ENCODE peak calls at places on chromosome 17, in nine cellular contexts. A is IMR-90, Z is Peyer's patch, P is uterus, U is transverse colon, O is body of pancreas, B is thyroid gland, K is prostate gland, Y is adrenal gland. S is an unnamed sample. For H3K27me3 and H3K4me1, the result is how much of the 10 kb centered on the place peaks cover.

GRCh38 chr17:28896491-28896883 is 1.0 kb downstream of the FLOT2 start:
- DNase-seq in B (no peak), U (no peak), Z (no peak), K (no peak), Y (no peak), P (no peak), A (no peak), O (no peak), S (no peak)

GRCh38 chr17:333626-334396 is 18.8 kb downstream of the RPH3AL start:
- DNase-seq in P (peak), Z (peak), K (no peak), Y (peak), O (peak), A (peak), B (peak), U (peak), S (peak)

GRCh38 chr17:69516225-69516624 is 101.7 kb downstream of the MAP2K6 start:
- DNase-seq in Z (no peak), P (no peak), A (no peak), U (no peak), Y (no peak), K (no peak), B (no peak), O (no peak), S (no peak)

GRCh38 chr17:3593384-3593783 is 15.8 kb downstream of the TRPV1 start:
- DNase-seq in P (no peak), U (no peak), Z (no peak), B (no peak), A (no peak), O (no peak), K (no peak), Y (no peak), S (no peak)

GRCh38 chr17:6862822-6863221 is 31.3 kb upstream of the TEKT1 start:
- DNase-seq in Y (no peak), K (no peak), B (no peak), A (no peak), O (no peak), U (no peak), Z (no peak), P (no peak), S (no peak)

GRCh38 chr17:5557485-5557884 is 26.8 kb downstream of the NLRP1 start:
- DNase-seq in P (no peak), Y (no peak), B (no peak), O (no peak), U (no peak), K (no peak), Z (no peak), A (peak), S (no peak)

GRCh38 chr17:11986939-11987329 is 10.3 kb downstream of the ZNF18 start:
- DNase-seq in O (no peak), Y (no peak), P (no peak), K (no peak), A (peak), U (no peak), Z (no peak), B (no peak), S (no peak)

GRCh38 chr17:22703786-22704441 is 1011.6 kb downstream of the KCNJ18 start:
- DNase-seq in Y (no peak), U (no peak), B (no peak), K (no peak), A (no peak), P (no peak), O (no peak), Z (no peak), S (no peak)

GRCh38 chr17:54426287-54426886 is 474.3 kb upstream of the TOM1L1 start:
- DNase-seq in O (no peak), B (no peak), P (no peak), K (no peak), Y (no peak), A (no peak), U (no peak), Z (no peak), S (no peak)

GRCh38 chr17:11624968-11625367 is 26.7 kb downstream of the DNAH9 start:
- DNase-seq in O (no peak), U (no peak), Z (no peak), Y (no peak), K (no peak), P (no peak), B (no peak), A (no peak), S (no peak)

GRCh38 chr17:77490361-77491183 is 349.8 kb downstream of the SEC14L1 start:
- DNase-seq in A (no peak), P (peak), O (no peak), U (no peak), Z (peak), B (no peak), Y (peak), K (no peak), S (no peak)

GRCh38 chr17:9564104-9564503 is 11.5 kb downstream of the STX8 start:
- DNase-seq in P (no peak), Z (no peak), B (no peak), K (no peak), A (no peak), O (no peak), Y (no peak), U (no peak), S (no peak)

GRCh38 chr17:67151717-67152116 is 93.3 kb downstream of the HELZ start:
- DNase-seq in A (peak), Y (no peak), Z (no peak), P (no peak), B (no peak), K (no peak), O (no peak), U (no peak), S (no peak)

GRCh38 chr17:75876938-75877751 is 1.2 kb downstream of the TRIM47 start:
- DNase-seq in P (peak), B (peak), K (peak), U (peak), Z (peak), A (peak), Y (peak), O (peak), S (peak)

GRCh38 chr17:64378890-64379354 is 11.7 kb downstream of the PECAM1 start:
- DNase-seq in P (no peak), U (peak), Y (peak), B (no peak), A (no peak), Z (no peak), O (no peak), K (no peak), S (peak)

GRCh38 chr17:13698832-13699231 is 97.1 kb upstream of the HS3ST3A1 start:
- DNase-seq in U (no peak), Y (no peak), O (no peak), P (no peak), K (no peak), A (no peak), B (no peak), Z (no peak), S (no peak)

GRCh38 chr17:30433514-30433913 is 43.7 kb upstream of the GOSR1 start:
- DNase-seq in Z (no peak), P (no peak), O (peak), Y (peak), U (no peak), B (no peak), K (no peak), A (peak), S (peak)

GRCh38 chr17:3770471-3770870 is 30.5 kb downstream of the ITGAE start:
- DNase-seq in O (no peak), A (no peak), B (no peak), U (peak), Z (no peak), K (no peak), Y (peak), P (no peak), S (no peak)

GRCh38 chr17:72822358-72823023 is 270.0 kb downstream of the SLC39A11 start:
- DNase-seq in O (no peak), U (no peak), B (no peak), Y (no peak), Z (no peak), K (no peak), A (no peak), P (no peak), S (no peak)

GRCh38 chr17:55089955-55090573 is 121.5 kb downstream of the STXBP4 start:
- DNase-seq in O (no peak), K (no peak), P (no peak), U (peak), Y (no peak), A (peak), Z (no peak), B (peak), S (no peak)

GRCh38 chr17:45768000-45768399 is 16.1 kb upstream of the CRHR1 start:
- DNase-seq in K (no peak), Y (no peak), A (no peak), P (no peak), B (no peak), U (no peak), Z (no peak), O (no peak), S (no peak)

GRCh38 chr17:64236827-64237403 is 26.1 kb downstream of the TEX2 start:
- DNase-seq in K (no peak), U (no peak), P (no peak), A (no peak), B (no peak), O (no peak), Z (no peak), Y (no peak), S (no peak)

GRCh38 chr17:31525801-31526549 is 134.5 kb downstream of the RAB11FIP4 start:
- DNase-seq in O (no peak), K (no peak), P (no peak), U (no peak), A (no peak), Z (peak), Y (no peak), B (no peak), S (no peak)

GRCh38 chr17:46154151-46154816 is 38.9 kb downstream of the KANSL1 start:
- DNase-seq in B (no peak), Y (no peak), K (no peak), O (no peak), A (peak), Z (no peak), U (no peak), P (no peak), S (no peak)

GRCh38 chr17:14750866-14751265 is 450.0 kb downstream of the HS3ST3B1 start:
- DNase-seq in B (no peak), P (no peak), U (no peak), K (no peak), Y (no peak), Z (no peak), O (no peak), A (no peak), S (no peak)

GRCh38 chr17:74424117-74424516 is 7.8 kb upstream of the GPRC5C start:
- DNase-seq in Z (no peak), Y (no peak), U (no peak), P (no peak), B (no peak), A (no peak), O (no peak), K (no peak), S (no peak)

GRCh38 chr17:79651266-79651665 is 40.4 kb upstream of the RBFOX3 start:
- DNase-seq in A (no peak), P (no peak), Z (no peak), Y (no peak), O (no peak), U (no peak), K (peak), B (no peak), S (no peak)

GRCh38 chr17:37827905-37828304 is 83.0 kb upstream of the HNF1B start:
- DNase-seq in K (no peak), Y (no peak), O (no peak), Z (no peak), B (no peak), A (no peak), P (no peak), U (no peak), S (no peak)

GRCh38 chr17:9987779-9988585 is 82.9 kb upstream of the RCVRN start:
- DNase-seq in B (peak), Y (peak), K (no peak), P (no peak), O (peak), U (peak), A (peak), Z (no peak), S (no peak)

DNA sequence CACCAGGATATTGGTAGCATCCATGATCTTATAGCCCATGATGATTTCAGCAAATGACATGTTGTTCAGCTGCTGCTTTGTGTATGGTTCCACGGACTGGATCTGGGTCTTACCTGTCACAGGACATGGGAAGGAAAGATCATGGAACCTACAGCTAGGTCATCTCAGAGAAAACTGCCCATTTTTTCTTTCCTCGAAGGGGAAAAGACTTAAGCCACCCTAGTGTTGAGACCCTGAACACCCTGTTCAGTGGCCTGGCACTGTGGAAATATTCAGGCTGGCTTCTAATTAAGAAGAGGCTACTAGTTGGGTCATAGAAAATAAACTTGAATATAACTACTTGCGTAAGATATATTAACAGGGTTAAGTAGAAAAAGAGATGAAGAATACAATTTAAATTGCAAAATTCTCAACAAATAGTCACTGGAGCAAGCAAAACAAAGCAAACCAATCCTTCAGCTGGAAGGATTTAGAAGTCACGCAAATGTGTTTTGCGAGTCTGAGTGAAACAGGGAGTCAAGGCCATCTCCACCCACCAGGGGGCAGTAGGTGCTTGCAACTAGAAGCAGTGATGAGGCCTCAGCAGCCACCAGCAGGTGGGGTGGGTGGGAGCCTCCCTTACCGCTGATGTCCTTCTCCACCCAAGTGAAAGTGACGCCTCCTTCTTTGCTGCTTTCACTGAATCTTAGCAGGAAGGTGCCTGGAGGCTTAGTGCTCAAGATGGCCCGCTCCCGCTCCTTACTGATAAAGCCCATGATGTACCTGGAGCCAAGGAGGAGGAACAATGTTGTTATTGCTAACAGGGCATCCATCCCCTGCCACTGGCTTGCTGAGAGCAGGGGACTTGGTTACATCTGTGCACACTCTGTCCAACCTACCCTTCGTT is 34.3 kb downstream of the STAT5A start:
- DNase-seq in U (peak), B (peak), Y (peak), P (peak), A (peak), O (peak), Z (peak), K (peak), S (peak)
- TF ChIP-seq POLR2A in U (no peak), B (no peak), Y (no peak), P (no peak), A (peak), O (no peak), Z (no peak), K (no peak), S (no peak)

GRCh38 chr17:48432820-48433775 is 3.1 kb upstream of the SKAP1 start:
- DNase-seq in P (no peak), Z (no peak), B (no peak), K (no peak), A (no peak), O (no peak), U (no peak), Y (peak), S (no peak)

GRCh38 chr17:48429156-48429555 is 858 bp downstream of the SKAP1 start:
- DNase-seq in K (no peak), P (no peak), Z (no peak), O (no peak), A (no peak), B (no peak), Y (no peak), U (no peak), S (no peak)

GRCh38 chr17:48429638-48430586 is at the start of gene SKAP1:
- DNase-seq in B (peak), O (peak), A (no peak), Z (peak), P (no peak), U (peak), Y (no peak), K (no peak), S (peak)

GRCh38 chr17:48426019-48426418 is 4.0 kb downstream of the SKAP1 start:
- DNase-seq in A (no peak), U (no peak), O (no peak), Y (no peak), B (no peak), Z (no peak), P (no peak), K (no peak), S (no peak)

GRCh38 chr17:48427598-48427997 is 2.4 kb downstream of the SKAP1 start:
- DNase-seq in Z (no peak), P (no peak), U (peak), A (no peak), O (no peak), B (no peak), Y (no peak), K (no peak), S (no peak)
- H3K27me3 ChIP-seq in Z (under half), P (under half), U (under half), A (half or more), O (under half), B (under half), Y (under half), K (under half), S (under half)

DNA sequence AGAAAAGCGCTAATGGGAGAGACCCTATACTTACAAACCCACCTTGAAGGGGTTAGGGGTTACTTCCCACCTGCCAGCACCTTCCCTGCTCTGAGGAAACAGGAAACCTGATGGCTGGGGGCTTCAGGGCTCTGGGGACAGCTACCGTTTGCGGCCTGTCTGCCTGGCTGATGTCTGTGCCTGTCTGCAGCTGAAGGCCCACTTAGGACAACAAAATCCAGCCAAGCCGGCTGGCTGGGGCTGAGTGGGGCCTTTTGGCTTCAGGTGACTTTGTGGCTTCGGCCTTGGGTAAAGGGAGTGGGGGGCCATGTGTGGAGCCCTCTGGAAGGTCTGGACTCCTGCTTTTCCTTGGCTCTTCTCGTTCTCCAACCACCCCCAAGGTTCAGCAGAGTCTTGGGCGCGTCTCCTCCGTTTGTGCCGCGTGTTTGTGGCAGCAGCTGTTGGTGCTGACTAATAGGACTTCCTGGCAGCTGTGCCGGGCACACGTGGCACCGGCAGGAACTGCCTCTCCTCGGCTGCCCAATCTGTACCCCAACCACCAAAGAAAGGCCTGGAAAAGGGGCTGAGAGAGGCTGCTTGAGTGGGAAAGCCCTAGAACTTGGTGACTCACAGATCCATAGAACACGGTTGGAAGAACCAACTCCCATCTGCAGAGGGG is 186.7 kb downstream of the MSI2 start:
- DNase-seq in K (peak), Z (no peak), U (peak), A (no peak), Y (peak), B (peak), P (no peak), O (no peak), S (peak)
- H3K4me1 ChIP-seq in K (under half), Z (under half), U (under half), A (under half), Y (half or more), B (under half), P (under half), O (under half), S (under half)

DNA sequence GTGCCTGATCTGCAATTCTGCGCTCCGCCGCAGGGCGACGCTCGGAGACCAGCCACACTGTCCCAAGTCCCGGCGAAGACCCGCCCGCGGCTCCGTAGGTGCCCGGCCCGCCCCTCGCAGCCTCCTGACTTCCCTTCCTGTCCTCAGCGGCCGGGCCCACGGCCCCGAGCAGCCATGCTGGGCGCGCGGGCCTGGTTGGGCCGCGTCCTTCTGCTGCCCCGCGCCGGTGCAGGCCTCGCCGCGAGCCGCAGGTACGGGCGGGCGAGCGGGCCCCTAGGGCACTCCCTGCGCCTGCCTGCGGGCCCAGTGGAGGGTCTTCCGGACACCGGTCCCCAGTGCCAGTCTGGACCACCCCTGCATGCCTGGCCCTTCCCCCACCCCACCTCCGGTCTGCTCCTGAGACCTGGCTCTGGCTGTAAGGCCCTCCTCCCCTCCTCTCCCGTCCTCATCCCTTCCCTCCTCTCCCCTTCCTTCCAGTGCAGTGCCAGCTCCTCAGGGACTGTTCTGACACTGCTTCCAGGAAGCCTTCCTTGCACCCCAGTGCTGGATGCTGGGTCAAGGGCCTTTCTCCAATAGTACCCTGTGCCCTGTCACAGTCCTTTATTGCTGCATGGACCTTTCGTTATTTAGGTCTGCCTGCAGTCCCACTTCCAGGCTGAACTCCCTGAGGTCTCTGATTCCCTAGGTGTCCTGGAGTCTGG is at the start of gene SPATA20:
- DNase-seq in U (peak), Y (peak), B (peak), P (peak), Z (peak), O (peak), K (peak), A (peak), S (peak)
- TF ChIP-seq POLR2A in U (peak), Y (peak), B (peak), P (peak), Z (peak), O (peak), K (peak), A (peak), S (no peak)

GRCh38 chr17:41126412-41126811 is 2.4 kb upstream of the KRTAP4-12 start:
- DNase-seq in Y (no peak), U (no peak), B (no peak), Z (no peak), A (no peak), O (no peak), P (no peak), K (no peak), S (no peak)
- H3K27me3 ChIP-seq in Y (under half), U (under half), B (under half), Z (under half), A (under half), O (under half), P (under half), K (under half), S (under half)